ENCODE peak calls at places on chromosomes 3 and 15, in ten cellular contexts. Q, T, C, B, Z, U, M, O, N and E are unnamed samples.
A peak's percentile ranks its signal among the peaks of the same experiment; 100 is the strongest.

GRCh38 chr3:151197981-151198767 is 4.8 kb downstream of the GPR171 start:
- DNase-seq in Q (peak; percentile 74), T (no peak), C (no peak), B (peak; percentile 11), Z (no peak), U (no peak), M (no peak), O (no peak), N (no peak), E (peak; percentile 25)

GRCh38 chr15:59696332-59696731 is 7.2 kb upstream of the BNIP2 start:
- DNase-seq in Q (no peak), T (no peak), C (no peak), B (no peak), Z (no peak), U (no peak), M (no peak), O (no peak), N (no peak), E (no peak)

GRCh38 chr3:134699141-134699711 is 48.4 kb upstream of the KY start:
- DNase-seq in Q (no peak), T (peak; percentile 86), C (no peak), B (no peak), Z (no peak), U (no peak), M (no peak), O (no peak), N (no peak), E (no peak)

GRCh38 chr15:76377751-76378150 is 41.2 kb downstream of the ISL2 start:
- DNase-seq in Q (no peak), T (no peak), C (no peak), B (no peak), Z (no peak), U (no peak), M (no peak), O (no peak), N (no peak), E (no peak)

GRCh38 chr15:78072080-78072892 is 5.2 kb downstream of the TBC1D2B start:
- DNase-seq in Q (peak; percentile 66), T (no peak), C (peak; percentile 53), B (no peak), Z (no peak), U (no peak), M (no peak), O (peak; percentile 70), N (peak; percentile 85), E (peak; percentile 82)

GRCh38 chr3:169285057-169285990 is 378.2 kb downstream of the MECOM start:
- DNase-seq in Q (no peak), T (no peak), C (no peak), B (no peak), Z (no peak), U (no peak), M (no peak), O (no peak), N (no peak), E (no peak)

GRCh38 chr3:49410844-49411549 is 779 bp downstream of the RHOA start:
- DNase-seq in Q (no peak), T (no peak), C (no peak), B (no peak), Z (no peak), U (no peak), M (no peak), O (peak; percentile 19), N (peak; percentile 6), E (no peak)

GRCh38 chr3:11784962-11785361 is 61.7 kb downstream of the TAMM41 start:
- DNase-seq in Q (no peak), T (no peak), C (no peak), B (no peak), Z (no peak), U (peak; percentile 29), M (no peak), O (no peak), N (no peak), E (no peak)

GRCh38 chr3:49625971-49626640 is 48.0 kb upstream of the APEH start:
- DNase-seq in Q (peak; percentile 16), T (no peak), C (no peak), B (no peak), Z (no peak), U (no peak), M (no peak), O (peak; percentile 6), N (no peak), E (no peak)

GRCh38 chr15:71117906-71118305 is 2.6 kb downstream of the THSD4 start:
- DNase-seq in Q (no peak), T (no peak), C (no peak), B (no peak), Z (no peak), U (no peak), M (no peak), O (no peak), N (no peak), E (no peak)

GRCh38 chr3:94285874-94286273 is 223.0 kb downstream of the NSUN3 start:
- DNase-seq in Q (no peak), T (no peak), C (no peak), B (no peak), Z (no peak), U (no peak), M (no peak), O (peak; percentile 15), N (peak; percentile 57), E (peak; percentile 3)

GRCh38 chr3:187136936-187137335 is 2.4 kb downstream of the RPL39L start:
- DNase-seq in Q (peak; percentile 74), T (no peak), C (no peak), B (peak; percentile 13), Z (no peak), U (no peak), M (no peak), O (peak; percentile 35), N (no peak), E (peak; percentile 59)

GRCh38 chr15:68410466-68411200 is 21.3 kb downstream of the ITGA11 start:
- DNase-seq in Q (no peak), T (peak; percentile 85), C (no peak), B (no peak), Z (no peak), U (no peak), M (no peak), O (no peak), N (no peak), E (no peak)

GRCh38 chr15:97875513-97876285 is 84.8 kb upstream of the ARRDC4 start:
- DNase-seq in Q (no peak), T (no peak), C (no peak), B (no peak), Z (peak; percentile 51), U (no peak), M (no peak), O (no peak), N (no peak), E (no peak)
- TF ChIP-seq CTCF in Q (no peak), T (peak; percentile 49), C (no peak), B (no peak), Z (no peak), U (no peak), M (peak; percentile 13), O (no peak), N (no peak), E (no peak)

DNA sequence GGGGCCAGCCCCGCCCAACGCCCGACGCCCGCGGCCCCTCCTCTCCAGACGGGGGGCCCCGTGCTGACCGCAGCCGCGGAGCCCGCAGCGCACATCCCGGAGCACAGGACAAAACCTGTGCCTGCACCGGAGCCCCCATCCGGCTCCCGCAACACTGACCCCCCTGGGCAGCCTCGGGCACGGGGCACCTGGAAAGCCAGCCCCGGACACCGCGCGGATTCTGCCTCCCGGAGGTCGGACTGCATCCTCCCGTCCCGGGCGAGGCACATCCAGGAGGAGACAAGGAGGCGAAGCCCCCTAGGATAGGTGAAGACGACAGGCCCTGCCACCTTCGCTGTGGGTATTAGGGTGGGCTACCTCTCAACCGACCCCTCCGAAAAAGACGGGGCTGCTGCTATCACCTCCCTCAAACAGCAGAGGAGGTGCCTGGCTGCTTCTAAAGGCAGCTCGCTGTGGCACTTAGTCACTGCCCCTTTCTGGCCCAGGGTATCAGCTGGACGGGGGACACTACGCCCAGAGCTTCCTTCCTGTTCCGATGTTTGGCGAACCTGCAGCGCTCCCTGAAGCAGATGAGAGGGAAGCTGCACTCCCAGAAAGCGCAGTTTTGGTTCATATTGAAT is 10.6 kb downstream of the XXYLT1 start:
- DNase-seq in Q (no peak), T (peak; percentile 90), C (no peak), B (no peak), Z (peak; percentile 42), U (no peak), M (no peak), O (no peak), N (peak; percentile 38), E (no peak)
- TF ChIP-seq CTCF in Q (no peak), T (no peak), C (peak; percentile 13), B (no peak), Z (no peak), U (no peak), M (no peak), O (no peak), N (peak; percentile 8), E (peak; percentile 64)

GRCh38 chr15:80474751-80475295 is 70.6 kb downstream of the ARNT2 start:
- DNase-seq in Q (no peak), T (no peak), C (no peak), B (no peak), Z (no peak), U (no peak), M (no peak), O (no peak), N (no peak), E (no peak)

GRCh38 chr15:80476036-80476435 is 71.9 kb downstream of the ARNT2 start:
- DNase-seq in Q (no peak), T (no peak), C (no peak), B (no peak), Z (no peak), U (no peak), M (no peak), O (no peak), N (no peak), E (no peak)

GRCh38 chr15:80473574-80474223 is 69.5 kb downstream of the ARNT2 start:
- DNase-seq in Q (no peak), T (no peak), C (no peak), B (no peak), Z (no peak), U (no peak), M (no peak), O (no peak), N (no peak), E (no peak)

GRCh38 chr15:80474224-80474619 is 70.0 kb downstream of the ARNT2 start:
- DNase-seq in Q (no peak), T (no peak), C (no peak), B (no peak), Z (no peak), U (no peak), M (no peak), O (no peak), N (no peak), E (no peak)

GRCh38 chr15:80475572-80475971 is 71.4 kb downstream of the ARNT2 start:
- DNase-seq in Q (no peak), T (no peak), C (no peak), B (no peak), Z (no peak), U (no peak), M (no peak), O (no peak), N (no peak), E (no peak)
- TF ChIP-seq CTCF in Q (no peak), T (no peak), C (no peak), B (peak; percentile 28), Z (no peak), U (no peak), M (no peak), O (peak; percentile 25), N (peak; percentile 31), E (peak; percentile 68)

GRCh38 chr3:103440539-103441113 is 1005.8 kb downstream of the ZPLD1 start:
- DNase-seq in Q (peak; percentile 10), T (no peak), C (no peak), B (no peak), Z (no peak), U (no peak), M (no peak), O (peak; percentile 14), N (peak; percentile 66), E (no peak)
- TF ChIP-seq CTCF in Q (peak; percentile 27), T (no peak), C (no peak), B (peak; percentile 51), Z (no peak), U (no peak), M (no peak), O (peak; percentile 22), N (peak; percentile 60), E (peak; percentile 42)

GRCh38 chr3:44418549-44418948 is 58.9 kb downstream of the ZNF445 start:
- DNase-seq in Q (no peak), T (no peak), C (no peak), B (no peak), Z (no peak), U (no peak), M (no peak), O (no peak), N (no peak), E (no peak)
- TF ChIP-seq CTCF in Q (peak; percentile 5), T (no peak), C (no peak), B (peak; percentile 38), Z (no peak), U (no peak), M (no peak), O (peak; percentile 37), N (peak; percentile 24), E (peak; percentile 69)